ENCODE peak calls at places on chromosomes 7 and 10, in seven cellular contexts. Z is ecto neural progenitor cell; B is activated T-cell treated with anti-CD3 and anti-CD28 coated beads, Interleukin-2, amount 50 U/mL, for 72 hours; F is PC-3; W is pulmonary artery endothelial cell; E is GM04503; H is HEK293T. G is an unnamed sample.
A peak's percentile ranks its signal among the peaks of the same experiment; 100 is the strongest.

GRCh38 chr10:123633106-123633505 is 33.0 kb upstream of the GPR26 start:
- DNase-seq in E (no peak), B (no peak), F (peak; percentile 15), W (no peak), Z (no peak), H (no peak), G (no peak)

GRCh38 chr7:13991791-13992620 is 2.5 kb upstream of the ETV1 start:
- DNase-seq in F (no peak), H (no peak), E (no peak), Z (no peak), B (no peak), W (no peak), G (peak; percentile 46)

GRCh38 chr7:3459111-3459510 is 158.1 kb downstream of the SDK1 start:
- DNase-seq in H (no peak), F (peak; percentile 35), W (no peak), B (no peak), Z (no peak), E (no peak), G (no peak)

GRCh38 chr7:44278451-44279161 is 46.8 kb downstream of the CAMK2B start:
- DNase-seq in B (peak; percentile 2), W (no peak), F (no peak), Z (peak; percentile 38), E (no peak), H (no peak), G (peak; percentile 41)

GRCh38 chr10:133237241-133238065 is at the start of gene VENTX:
- DNase-seq in F (no peak), E (no peak), B (no peak), W (no peak), Z (peak; percentile 72), H (no peak), G (no peak)

GRCh38 chr7:122092964-122093797 is 50.9 kb downstream of the AASS start:
- DNase-seq in F (peak; percentile 71), W (peak; percentile 41), B (peak; percentile 51), E (peak; percentile 16), Z (peak; percentile 61), H (peak; percentile 56), G (peak; percentile 83)

GRCh38 chr10:23517155-23517554 is 78.3 kb downstream of the OTUD1 start:
- DNase-seq in F (no peak), E (no peak), W (no peak), B (no peak), Z (no peak), H (no peak), G (no peak)

GRCh38 chr10:86254526-86255174 is 111.9 kb downstream of the GRID1 start:
- DNase-seq in F (peak; percentile 13), H (no peak), B (no peak), Z (peak; percentile 39), W (no peak), E (no peak), G (no peak)

GRCh38 chr7:34385385-34385784 is 272.6 kb upstream of the NPSR1 start:
- DNase-seq in E (no peak), H (no peak), F (no peak), W (no peak), B (no peak), Z (no peak), G (no peak)

GRCh38 chr10:43968961-43969360 is 320.3 kb upstream of the ZNF32 start:
- DNase-seq in E (no peak), F (no peak), W (no peak), Z (no peak), B (no peak), H (no peak), G (no peak)

G was measured in foreskin fibroblast.